ENCODE peak calls at places on chromosomes 4 and X, in four cellular contexts. A, L, C and B are unnamed samples.

GRCh38 chr4:2927016-2927695 is 36.0 kb downstream of the NOP14 start:
- DNase-seq in A (no peak), C (no peak), L (no peak), B (no peak)

GRCh38 chr4:121898150-121898549 is 27.9 kb upstream of the BBS7 start:
- DNase-seq in C (no peak), A (peak), L (no peak), B (peak)

GRCh38 chr4:24973471-24974251 is 57.1 kb downstream of the LGI2 start:
- DNase-seq in C (peak), L (no peak), A (no peak), B (no peak)

GRCh38 chr4:156946508-156947197 is 24.9 kb downstream of the PDGFC start:
- DNase-seq in L (peak), C (peak), A (no peak), B (no peak)

GRCh38 chr4:182465979-182466378 is 222.8 kb downstream of the TENM3 start:
- DNase-seq in C (no peak), A (no peak), L (no peak), B (no peak)

GRCh38 chr4:71765837-71766236 is 18.0 kb downstream of the GC start:
- DNase-seq in L (no peak), C (no peak), A (no peak), B (no peak)

GRCh38 chr4:88101165-88101564 is 57.3 kb downstream of the ABCG2 start:
- DNase-seq in L (no peak), A (no peak), C (no peak), B (no peak)

GRCh38 chr4:159026329-159026728 is 76.5 kb upstream of the RAPGEF2 start:
- DNase-seq in C (no peak), L (no peak), A (no peak), B (no peak)

GRCh38 chrX:72045552-72046277 is 86.0 kb downstream of the RTL5 start:
- DNase-seq in A (no peak), C (peak), L (peak), B (peak)

GRCh38 chr4:173413043-173413442 is 14.1 kb upstream of the SCRG1 start:
- DNase-seq in C (peak), A (no peak), L (peak), B (no peak)

GRCh38 chr4:7194251-7195137 is 2.2 kb downstream of the SORCS2 start:
- DNase-seq in C (peak), A (peak), L (no peak), B (peak)

GRCh38 chr4:167233523-167234387 is 539 bp downstream of the SPOCK3 start:
- DNase-seq in A (no peak), L (peak), C (peak), B (peak)

GRCh38 chrX:47556045-47556623 is 4.9 kb upstream of the ARAF start:
- DNase-seq in C (peak), A (peak), L (peak), B (no peak)

GRCh38 chr4:48986654-48987164 is 634 bp downstream of the CWH43 start:
- DNase-seq in A (no peak), C (no peak), L (no peak), B (no peak)

GRCh38 chr4:48979897-48980579 is 6.0 kb upstream of the CWH43 start:
- DNase-seq in C (peak), A (no peak), L (no peak), B (no peak)

GRCh38 chr4:48985976-48986653 is at the start of gene CWH43:
- DNase-seq in C (no peak), L (no peak), A (no peak), B (peak)

GRCh38 chr4:48989461-48990203 is 3.6 kb downstream of the CWH43 start:
- DNase-seq in A (no peak), L (no peak), C (no peak), B (no peak)

GRCh38 chr4:48985602-48985975 is 486 bp upstream of the CWH43 start:
- DNase-seq in L (no peak), C (no peak), A (no peak), B (no peak)
- H3K4me3 ChIP-seq in L (no peak), C (no peak), A (no peak), B (peak)

GRCh38 chrX:106177982-106178321 is 9.8 kb downstream of the PWWP3B start:
- DNase-seq in L (peak), A (no peak), C (peak), B (no peak)
- H3K4me3 ChIP-seq in L (peak), A (no peak), C (peak), B (no peak)

GRCh38 chr4:48043504-48043903 is 26.9 kb downstream of the NIPAL1 start:
- DNase-seq in C (no peak), A (no peak), L (no peak), B (no peak)

GRCh38 chr4:48046059-48046458 is 29.5 kb downstream of the NIPAL1 start:
- DNase-seq in A (no peak), L (no peak), C (no peak), B (no peak)

GRCh38 chr4:48041535-48042137 is 25.1 kb downstream of the NIPAL1 start:
- DNase-seq in A (no peak), L (no peak), C (no peak), B (no peak)

GRCh38 chr4:48042979-48043461 is 26.4 kb downstream of the NIPAL1 start:
- DNase-seq in A (no peak), C (no peak), L (no peak), B (no peak)

GRCh38 chr4:48044298-48044697 is 27.7 kb downstream of the NIPAL1 start:
- DNase-seq in L (no peak), A (no peak), C (no peak), B (no peak)
- H3K4me3 ChIP-seq in L (no peak), A (peak), C (no peak), B (no peak)

GRCh38 chr4:139525414-139525813 is 30.6 kb downstream of the SETD7 start:
- DNase-seq in L (no peak), A (no peak), C (no peak), B (no peak)

GRCh38 chr4:139524062-139524631 is 31.9 kb downstream of the SETD7 start:
- DNase-seq in A (no peak), L (no peak), C (no peak), B (peak)

GRCh38 chr4:139523076-139523475 is 32.9 kb downstream of the SETD7 start:
- DNase-seq in C (peak), L (peak), A (no peak), B (no peak)

GRCh38 chr4:139521764-139522373 is 34.1 kb downstream of the SETD7 start:
- DNase-seq in L (no peak), C (no peak), A (no peak), B (no peak)

DNA sequence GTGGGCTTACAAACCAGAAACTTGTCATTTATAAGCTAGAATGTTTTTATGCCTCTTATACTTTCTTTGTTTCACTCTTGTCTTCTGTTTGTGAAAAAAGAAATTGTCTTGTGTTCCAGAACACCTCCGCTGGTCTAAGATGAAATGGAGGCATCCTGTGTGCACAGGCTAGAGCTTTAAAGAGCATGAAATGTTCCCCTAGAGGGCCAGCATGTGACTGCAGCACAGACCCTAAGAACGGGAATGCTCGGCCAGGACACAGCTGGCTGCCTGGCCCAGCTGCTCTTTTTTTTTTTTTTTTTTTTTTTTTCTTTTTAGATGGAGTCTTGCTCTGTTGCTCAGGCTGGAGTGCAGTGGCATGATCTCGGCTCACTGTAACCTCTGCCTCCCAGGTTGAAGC is 33.6 kb downstream of the SETD7 start:
- DNase-seq in L (no peak), A (no peak), C (no peak), B (no peak)
- H3K4me3 ChIP-seq in L (no peak), A (no peak), C (no peak), B (no peak)

DNA sequence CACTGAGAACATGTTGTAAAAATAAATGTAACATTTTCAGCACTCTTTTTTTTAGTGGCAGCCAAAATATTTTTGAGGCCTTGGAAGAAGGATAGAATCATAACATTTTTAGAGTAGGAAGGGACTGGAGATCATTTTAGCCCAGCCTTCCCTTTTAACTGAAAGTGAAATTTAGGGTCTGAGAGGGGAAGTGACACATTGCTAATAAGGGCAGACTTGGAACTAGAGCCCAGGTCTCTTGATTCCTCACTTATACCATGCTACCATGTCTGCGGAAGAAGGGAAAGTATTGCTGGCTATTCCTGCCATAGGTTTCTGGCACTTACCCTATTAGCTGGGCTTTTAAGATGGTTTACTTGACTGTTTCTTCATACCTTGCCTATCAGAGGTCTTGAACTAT is 4.8 kb downstream of the WDR44 start:
- DNase-seq in A (no peak), L (no peak), C (no peak), B (no peak)
- H3K4me3 ChIP-seq in A (no peak), L (no peak), C (no peak), B (no peak)

GRCh38 chr4:55399581-55399980 is 3.8 kb downstream of the TMEM165 start:
- DNase-seq in L (no peak), A (no peak), C (no peak), B (no peak)

GRCh38 chr4:55397024-55397520 is 1.3 kb downstream of the TMEM165 start:
- DNase-seq in L (peak), C (peak), A (peak), B (no peak)

GRCh38 chr4:55398461-55398860 is 2.7 kb downstream of the TMEM165 start:
- DNase-seq in L (no peak), C (peak), A (no peak), B (no peak)

GRCh38 chr4:55397521-55398321 is 2.0 kb downstream of the TMEM165 start:
- DNase-seq in L (peak), C (peak), A (peak), B (no peak)

DNA sequence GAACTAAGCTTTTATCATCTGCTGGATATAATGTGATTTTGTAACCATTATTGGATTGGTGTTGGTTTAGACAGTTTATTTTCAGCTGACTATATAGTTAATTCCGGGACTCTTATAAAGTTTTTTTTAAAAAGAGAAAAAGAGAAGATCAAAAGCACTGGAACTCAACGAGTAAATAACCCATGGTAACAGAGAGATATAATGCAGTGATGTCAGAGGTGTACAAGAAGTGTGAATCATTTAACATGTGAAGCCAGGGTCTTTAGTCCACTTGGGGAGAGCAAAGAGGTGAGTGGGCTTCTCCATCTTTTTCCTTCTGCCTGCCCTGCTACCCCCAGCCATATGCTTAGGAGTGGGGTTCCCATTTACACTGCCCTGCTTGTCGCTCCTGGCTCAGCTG is 3.2 kb downstream of the TMEM165 start:
- DNase-seq in A (no peak), C (peak), L (no peak), B (peak)
- H3K4me3 ChIP-seq in A (peak), C (peak), L (peak), B (no peak)

DNA sequence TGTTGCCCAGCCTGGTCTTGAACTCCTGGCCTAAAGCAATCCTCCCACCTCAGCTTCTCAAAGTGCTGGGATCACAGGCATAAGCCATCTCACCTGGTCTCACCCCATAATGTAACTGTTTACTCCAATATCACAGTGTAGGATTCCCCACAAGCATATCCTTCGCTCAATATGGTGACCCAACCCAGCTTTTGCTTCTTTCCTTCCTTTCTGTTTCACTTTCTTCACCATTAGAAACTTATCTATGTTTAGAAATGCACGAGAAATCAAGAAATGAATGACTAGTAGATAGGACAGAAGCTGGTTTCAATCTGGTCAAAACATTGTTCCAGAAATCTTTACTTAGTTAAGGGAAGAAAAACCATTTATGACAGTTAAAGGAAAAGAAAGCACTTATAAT is 18.9 kb downstream of the TSPAN5 start:
- DNase-seq in L (no peak), C (no peak), A (no peak), B (no peak)
- H3K4me3 ChIP-seq in L (no peak), C (peak), A (no peak), B (no peak)

GRCh38 chr4:56106755-56107154 is 158.0 kb downstream of the CEP135 start:
- DNase-seq in A (no peak), C (no peak), L (no peak), B (no peak)
- H3K4me3 ChIP-seq in A (no peak), C (no peak), L (no peak), B (peak)

GRCh38 chr4:80171251-80171650 is 26.1 kb upstream of the PRDM8 start:
- DNase-seq in A (no peak), L (peak), C (peak), B (no peak)

GRCh38 chr4:80172203-80172602 is 25.1 kb upstream of the PRDM8 start:
- DNase-seq in L (no peak), A (no peak), C (no peak), B (no peak)

GRCh38 chr4:80173387-80173786 is 23.9 kb upstream of the PRDM8 start:
- DNase-seq in L (peak), A (peak), C (peak), B (no peak)

GRCh38 chr4:80171656-80172055 is 25.6 kb upstream of the PRDM8 start:
- DNase-seq in C (no peak), L (no peak), A (no peak), B (no peak)

GRCh38 chr4:80173841-80174240 is 23.5 kb upstream of the PRDM8 start:
- DNase-seq in L (no peak), C (peak), A (no peak), B (no peak)
- H3K4me3 ChIP-seq in L (no peak), C (no peak), A (no peak), B (no peak)

DNA sequence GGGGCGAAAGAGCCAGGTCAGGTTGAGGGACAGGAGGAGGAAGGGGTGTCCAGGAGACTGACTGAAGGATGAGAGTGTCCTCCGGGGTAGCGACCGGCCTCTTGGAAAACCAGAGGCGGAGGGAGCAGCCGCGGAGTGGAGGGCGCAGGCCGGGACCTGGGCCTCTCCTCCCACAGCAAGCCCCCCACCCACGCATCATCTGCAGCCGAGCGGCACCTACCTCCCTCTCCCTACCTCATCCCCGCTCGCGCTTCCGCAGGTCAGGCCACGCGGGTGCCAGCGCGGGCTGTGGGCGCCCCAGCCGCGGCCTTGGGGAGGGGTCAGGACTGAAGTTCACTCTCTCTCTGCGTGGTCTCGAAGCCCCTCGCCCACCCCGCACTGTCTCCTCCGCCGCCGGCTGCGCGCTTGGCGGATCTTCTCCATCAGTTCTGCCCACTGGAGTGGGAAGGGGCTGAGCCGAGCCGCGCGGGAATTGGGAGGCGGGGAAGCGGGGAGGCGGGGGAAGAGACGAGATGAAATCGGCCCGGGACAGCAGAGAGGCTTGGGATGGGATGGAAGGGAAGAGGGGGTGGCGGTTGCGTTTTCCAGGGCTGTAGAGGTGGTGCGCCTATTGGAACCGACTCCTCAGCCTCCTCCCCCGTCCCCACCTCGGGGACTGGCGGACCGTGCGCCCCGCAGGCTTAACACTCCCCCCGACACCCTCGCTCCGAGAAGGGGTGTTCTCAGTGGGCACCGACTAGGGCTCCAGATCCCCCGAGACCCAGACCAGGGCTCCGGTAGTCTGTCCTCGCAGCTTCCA is 1.8 kb downstream of the NLGN4X start:
- DNase-seq in A (no peak), C (no peak), L (no peak), B (peak)
- H3K4me3 ChIP-seq in A (no peak), C (no peak), L (peak), B (peak)